ENCODE peak calls at places on chromosomes 16 and 17, in four cellular contexts. E is islet precursor cell; M is WERI-Rb-1; F is stimulated activated CD8-positive, alpha-beta memory T cell treated with anti-CD3 and anti-CD28 coated beads, Interleukin-4, amount 100 ng/mL, for 1 hour. A is an unnamed sample.

GRCh38 chr17:27996157-27997043 is 46.1 kb upstream of the NLK start:
- DNase-seq in M (peak), E (no peak), F (no peak), A (no peak)

GRCh38 chr17:68886401-68886800 is 68.8 kb downstream of the ABCA8 start:
- DNase-seq in F (no peak), E (no peak), M (no peak), A (no peak)

GRCh38 chr17:74276051-74276476 is 2.0 kb downstream of the DNAI2 start:
- DNase-seq in F (no peak), E (no peak), M (no peak), A (no peak)

GRCh38 chr17:28272166-28272565 is 46.8 kb upstream of the TMEM97 start:
- DNase-seq in E (no peak), M (no peak), F (no peak), A (no peak)

GRCh38 chr16:1674306-1674705 is 3.8 kb upstream of the JPT2 start:
- DNase-seq in E (no peak), F (no peak), M (no peak), A (no peak)

GRCh38 chr16:11274964-11275363 is 1.3 kb downstream of the PRM2 start:
- DNase-seq in F (no peak), E (no peak), M (no peak), A (no peak)

GRCh38 chr16:2709588-2709984 is 10.4 kb downstream of the PRSS27 start:
- DNase-seq in E (no peak), F (no peak), M (no peak), A (no peak)

GRCh38 chr16:27332105-27332504 is 18.3 kb downstream of the IL4R start:
- DNase-seq in F (no peak), M (no peak), E (no peak), A (no peak)

GRCh38 chr16:29737713-29738112 is 8.1 kb downstream of the C16orf54 start:
- DNase-seq in M (no peak), F (no peak), E (no peak), A (no peak)

GRCh38 chr17:75601057-75601987 is 13.7 kb downstream of the MYO15B start:
- DNase-seq in F (no peak), M (peak), E (peak), A (peak)

GRCh38 chr17:65548570-65548969 is 12.9 kb downstream of the AXIN2 start:
- DNase-seq in M (no peak), E (no peak), F (no peak), A (no peak)

GRCh38 chr16:19743816-19744159 is 25.7 kb downstream of the IQCK start:
- DNase-seq in F (no peak), M (no peak), E (no peak), A (no peak)

GRCh38 chr17:1110844-1111598 is 68.8 kb downstream of the ABR start:
- DNase-seq in F (no peak), M (peak), E (peak), A (peak)

GRCh38 chr17:65485388-65486299 is 75.8 kb downstream of the AXIN2 start:
- DNase-seq in M (peak), E (peak), F (no peak), A (no peak)

GRCh38 chr16:88073201-88073721 is 122.0 kb downstream of the BANP start:
- DNase-seq in M (no peak), F (no peak), E (no peak), A (no peak)

GRCh38 chr16:67805718-67806427 is 487 bp downstream of the RANBP10 start:
- DNase-seq in M (peak), F (no peak), E (no peak), A (no peak)

GRCh38 chr16:3152273-3153076 is 17.6 kb downstream of the ZNF213 start:
- DNase-seq in E (peak), F (no peak), M (peak), A (peak)

GRCh38 chr17:80866050-80866793 is 125.4 kb upstream of the CHMP6 start:
- DNase-seq in E (peak), F (peak), M (peak), A (peak)

GRCh38 chr16:69108905-69109252 is 3.4 kb downstream of the HAS3 start:
- DNase-seq in E (no peak), M (no peak), F (no peak), A (no peak)

GRCh38 chr16:3285131-3285530 is 1.8 kb downstream of the ZNF263 start:
- DNase-seq in M (no peak), F (no peak), E (no peak), A (no peak)

GRCh38 chr17:14784997-14785696 is 480.0 kb downstream of the PMP22 start:
- DNase-seq in M (peak), E (peak), F (no peak), A (peak)

GRCh38 chr17:12316021-12316420 is 295.3 kb downstream of the MAP2K4 start:
- DNase-seq in F (no peak), M (no peak), E (no peak), A (no peak)

GRCh38 chr17:1574697-1575471 is 12.3 kb upstream of the PITPNA start:
- DNase-seq in F (no peak), E (peak), M (no peak), A (no peak)

GRCh38 chr16:66476328-66477027 is 49.4 kb downstream of the BEAN1 start:
- DNase-seq in F (no peak), E (peak), M (peak), A (no peak)

GRCh38 chr17:65557349-65558310 is 3.8 kb downstream of the AXIN2 start:
- DNase-seq in E (peak), M (no peak), F (no peak), A (no peak)

GRCh38 chr16:89722392-89723278 is 1.3 kb downstream of the ZNF276 start:
- DNase-seq in F (peak), E (no peak), M (no peak), A (peak)

GRCh38 chr16:78744796-78745464 is 645.5 kb downstream of the WWOX start:
- DNase-seq in F (no peak), E (no peak), M (no peak), A (peak)

GRCh38 chr16:87844374-87844733 is 25.0 kb downstream of the SLC7A5 start:
- DNase-seq in E (no peak), F (no peak), M (no peak), A (no peak)

GRCh38 chr17:82437325-82437668 is 13.3 kb downstream of the CYBC1 start:
- DNase-seq in F (no peak), E (no peak), M (no peak), A (no peak)

GRCh38 chr16:3456374-3456773 is 12.9 kb downstream of the NAA60 start:
- DNase-seq in M (no peak), F (no peak), E (no peak), A (no peak)

GRCh38 chr17:45403906-45404490 is 28.7 kb downstream of the ARHGAP27 start:
- DNase-seq in M (no peak), E (no peak), F (no peak), A (no peak)